ENCODE peak calls at places on chromosomes 11 and 22, in six cellular contexts. One of them, this sample, is unnamed.

GRCh38 chr22:43151251-43152000 is at the start of gene TSPO:
- DNase-seq in bronchial epithelial cell: no peak
- DNase-seq in stimulated activated CD4-positive, alpha-beta T cell treated with anti-CD3 and anti-CD28 coated beads, TNF-alpha, amount 100 ng/mL, for 24 hours: peak
- DNase-seq in Jurkat, Clone E6-1: no peak
- DNase-seq in iris pigment epithelial cell: no peak
- DNase-seq in T-helper 2 cell: peak
- DNase-seq in this sample: peak

GRCh38 chr22:36383110-36383581 is 4.6 kb downstream of the MYH9 start:
- DNase-seq in bronchial epithelial cell: no peak
- DNase-seq in T-helper 2 cell: no peak
- DNase-seq in stimulated activated CD4-positive, alpha-beta T cell treated with anti-CD3 and anti-CD28 coated beads, TNF-alpha, amount 100 ng/mL, for 24 hours: no peak
- DNase-seq in Jurkat, Clone E6-1: peak
- DNase-seq in iris pigment epithelial cell: peak
- DNase-seq in this sample: no peak

GRCh38 chr11:134471341-134472187 is 59.5 kb upstream of the B3GAT1 start:
- DNase-seq in iris pigment epithelial cell: no peak
- DNase-seq in stimulated activated CD4-positive, alpha-beta T cell treated with anti-CD3 and anti-CD28 coated beads, TNF-alpha, amount 100 ng/mL, for 24 hours: no peak
- DNase-seq in Jurkat, Clone E6-1: no peak
- DNase-seq in T-helper 2 cell: no peak
- DNase-seq in bronchial epithelial cell: no peak
- DNase-seq in this sample: no peak

GRCh38 chr11:28058333-28058732 is 49.6 kb downstream of the KIF18A start:
- DNase-seq in bronchial epithelial cell: no peak
- DNase-seq in iris pigment epithelial cell: peak
- DNase-seq in T-helper 2 cell: no peak
- DNase-seq in Jurkat, Clone E6-1: no peak
- DNase-seq in stimulated activated CD4-positive, alpha-beta T cell treated with anti-CD3 and anti-CD28 coated beads, TNF-alpha, amount 100 ng/mL, for 24 hours: no peak
- DNase-seq in this sample: no peak

GRCh38 chr22:24582111-24582814 is 10.6 kb downstream of the LRRC75B start:
- DNase-seq in T-helper 2 cell: no peak
- DNase-seq in bronchial epithelial cell: no peak
- DNase-seq in stimulated activated CD4-positive, alpha-beta T cell treated with anti-CD3 and anti-CD28 coated beads, TNF-alpha, amount 100 ng/mL, for 24 hours: no peak
- DNase-seq in Jurkat, Clone E6-1: no peak
- DNase-seq in iris pigment epithelial cell: no peak
- DNase-seq in this sample: no peak

GRCh38 chr22:38935023-38935422 is 22.4 kb upstream of the APOBEC3A start:
- DNase-seq in T-helper 2 cell: no peak
- DNase-seq in bronchial epithelial cell: peak
- DNase-seq in stimulated activated CD4-positive, alpha-beta T cell treated with anti-CD3 and anti-CD28 coated beads, TNF-alpha, amount 100 ng/mL, for 24 hours: no peak
- DNase-seq in iris pigment epithelial cell: no peak
- DNase-seq in Jurkat, Clone E6-1: no peak
- DNase-seq in this sample: no peak

GRCh38 chr22:40403651-40404050 is 33.3 kb downstream of the SGSM3 start:
- DNase-seq in bronchial epithelial cell: no peak
- DNase-seq in Jurkat, Clone E6-1: no peak
- DNase-seq in T-helper 2 cell: no peak
- DNase-seq in stimulated activated CD4-positive, alpha-beta T cell treated with anti-CD3 and anti-CD28 coated beads, TNF-alpha, amount 100 ng/mL, for 24 hours: no peak
- DNase-seq in iris pigment epithelial cell: no peak
- DNase-seq in this sample: no peak

GRCh38 chr11:126755494-126755893 is 245.1 kb downstream of the KIRREL3 start:
- DNase-seq in T-helper 2 cell: no peak
- DNase-seq in stimulated activated CD4-positive, alpha-beta T cell treated with anti-CD3 and anti-CD28 coated beads, TNF-alpha, amount 100 ng/mL, for 24 hours: no peak
- DNase-seq in iris pigment epithelial cell: no peak
- DNase-seq in bronchial epithelial cell: no peak
- DNase-seq in Jurkat, Clone E6-1: no peak
- DNase-seq in this sample: no peak

GRCh38 chr11:76769071-76769560 is 14.0 kb upstream of the TSKU start:
- DNase-seq in T-helper 2 cell: no peak
- DNase-seq in stimulated activated CD4-positive, alpha-beta T cell treated with anti-CD3 and anti-CD28 coated beads, TNF-alpha, amount 100 ng/mL, for 24 hours: no peak
- DNase-seq in iris pigment epithelial cell: peak
- DNase-seq in bronchial epithelial cell: no peak
- DNase-seq in Jurkat, Clone E6-1: no peak
- DNase-seq in this sample: no peak

GRCh38 chr22:33401291-33401690 is 343.1 kb upstream of the SYN3 start:
- DNase-seq in bronchial epithelial cell: no peak
- DNase-seq in iris pigment epithelial cell: no peak
- DNase-seq in Jurkat, Clone E6-1: no peak
- DNase-seq in stimulated activated CD4-positive, alpha-beta T cell treated with anti-CD3 and anti-CD28 coated beads, TNF-alpha, amount 100 ng/mL, for 24 hours: no peak
- DNase-seq in T-helper 2 cell: no peak
- DNase-seq in this sample: no peak

GRCh38 chr22:37132773-37133172 is 16.9 kb downstream of the IL2RB start:
- DNase-seq in T-helper 2 cell: no peak
- DNase-seq in iris pigment epithelial cell: no peak
- DNase-seq in Jurkat, Clone E6-1: no peak
- DNase-seq in stimulated activated CD4-positive, alpha-beta T cell treated with anti-CD3 and anti-CD28 coated beads, TNF-alpha, amount 100 ng/mL, for 24 hours: no peak
- DNase-seq in bronchial epithelial cell: no peak
- DNase-seq in this sample: no peak

GRCh38 chr22:33510429-33510904 is 409.8 kb downstream of the LARGE1 start:
- DNase-seq in bronchial epithelial cell: no peak
- DNase-seq in T-helper 2 cell: no peak
- DNase-seq in stimulated activated CD4-positive, alpha-beta T cell treated with anti-CD3 and anti-CD28 coated beads, TNF-alpha, amount 100 ng/mL, for 24 hours: no peak
- DNase-seq in iris pigment epithelial cell: no peak
- DNase-seq in Jurkat, Clone E6-1: no peak
- DNase-seq in this sample: no peak